ENCODE peak calls at places on chromosomes 13 and 19, in eight cellular contexts. J is keratinocyte; M is transverse colon; C is tibial nerve; P is esophagus squamous epithelium; A is aorta; L is CD8-positive, alpha-beta T cell; N is neural progenitor cell. W is an unnamed sample.
A peak's percentile ranks its signal among the peaks of the same experiment; 100 is the strongest.

GRCh38 chr19:17719730-17720486 is 628 bp downstream of the MAP1S start:
- DNase-seq in J (no peak), M (peak; percentile 65), C (no peak), P (no peak), A (no peak), L (peak; percentile 23), N (peak; percentile 37), W (no peak)

GRCh38 chr13:32316030-32316344 is 679 bp downstream of the BRCA2 start:
- DNase-seq in J (no peak), M (peak; percentile 64), C (no peak), P (no peak), A (no peak), L (no peak), N (peak; percentile 63), W (no peak)

GRCh38 chr19:3343619-3344502 is 22.5 kb upstream of the NFIC start:
- DNase-seq in J (peak; percentile 79), M (peak; percentile 74), C (peak; percentile 90), P (no peak), A (peak; percentile 93), L (peak; percentile 27), N (no peak), W (peak; percentile 76)

GRCh38 chr13:75263741-75264407 is 218.1 kb downstream of the TBC1D4 start:
- DNase-seq in J (no peak), M (no peak), C (no peak), P (no peak), A (no peak), L (no peak), N (no peak), W (no peak)

GRCh38 chr13:30877335-30877734 is 28.7 kb upstream of the MEDAG start:
- DNase-seq in J (no peak), M (no peak), C (no peak), P (no peak), A (no peak), L (no peak), N (no peak), W (no peak)

GRCh38 chr13:113886561-113887112 is 22.8 kb upstream of the GAS6 start:
- DNase-seq in J (no peak), M (no peak), C (no peak), P (no peak), A (no peak), L (no peak), N (no peak), W (no peak)

GRCh38 chr19:48121909-48122371 is 11.3 kb upstream of the PLA2G4C start:
- DNase-seq in J (no peak), M (no peak), C (no peak), P (no peak), A (no peak), L (no peak), N (no peak), W (no peak)

GRCh38 chr13:30107536-30108136 is 199.7 kb downstream of the KATNAL1 start:
- DNase-seq in J (no peak), M (peak; percentile 17), C (no peak), P (no peak), A (peak; percentile 63), L (no peak), N (no peak), W (no peak)

GRCh38 chr19:575527-576506 is 3.4 kb downstream of the BSG start:
- DNase-seq in J (peak; percentile 70), M (no peak), C (no peak), P (no peak), A (no peak), L (no peak), N (no peak), W (no peak)

GRCh38 chr13:101623469-101624209 is 171.2 kb downstream of the ITGBL1 start:
- DNase-seq in J (no peak), M (no peak), C (no peak), P (no peak), A (no peak), L (no peak), N (no peak), W (no peak)

GRCh38 chr13:73708393-73708985 is 425.7 kb downstream of the KLF12 start:
- DNase-seq in J (no peak), M (peak; percentile 59), C (peak; percentile 68), P (no peak), A (no peak), L (peak; percentile 65), N (peak; percentile 76), W (peak; percentile 77)

GRCh38 chr19:14616310-14616870 is 33.5 kb downstream of the CLEC17A start:
- DNase-seq in J (no peak), M (no peak), C (no peak), P (no peak), A (no peak), L (no peak), N (no peak), W (no peak)

GRCh38 chr13:99991013-99991805 is 9.6 kb downstream of the ZIC2 start:
- DNase-seq in J (no peak), M (no peak), C (no peak), P (no peak), A (no peak), L (no peak), N (peak; percentile 39), W (no peak)

GRCh38 chr19:10009714-10010224 is 535 bp downstream of the COL5A3 start:
- DNase-seq in J (no peak), M (no peak), C (no peak), P (no peak), A (no peak), L (no peak), N (no peak), W (no peak)

GRCh38 chr19:13995017-13995728 is 10.9 kb downstream of the RFX1 start:
- DNase-seq in J (no peak), M (no peak), C (no peak), P (no peak), A (peak; percentile 70), L (no peak), N (no peak), W (no peak)

GRCh38 chr13:33611016-33611805 is 206.7 kb upstream of the RFC3 start:
- DNase-seq in J (no peak), M (peak; percentile 10), C (peak; percentile 41), P (no peak), A (peak; percentile 83), L (no peak), N (peak; percentile 81), W (peak; percentile 96)

GRCh38 chr19:51501594-51502263 is at the start of gene SIGLEC12:
- DNase-seq in J (no peak), M (peak; percentile 28), C (peak; percentile 10), P (no peak), A (peak; percentile 76), L (no peak), N (no peak), W (no peak)

GRCh38 chr19:13226983-13227382 is 76.8 kb downstream of the IER2 start:
- DNase-seq in J (no peak), M (no peak), C (no peak), P (no peak), A (no peak), L (no peak), N (no peak), W (no peak)

GRCh38 chr19:50870417-50871089 is 2.7 kb upstream of the KLK2 start:
- DNase-seq in J (no peak), M (no peak), C (no peak), P (no peak), A (no peak), L (no peak), N (peak; percentile 5), W (no peak)

GRCh38 chr13:93505104-93505952 is 278.7 kb downstream of the GPC6 start:
- DNase-seq in J (no peak), M (no peak), C (no peak), P (no peak), A (no peak), L (no peak), N (no peak), W (peak; percentile 24)

GRCh38 chr13:74444161-74444571 is 310.0 kb upstream of the KLF12 start:
- DNase-seq in J (no peak), M (no peak), C (no peak), P (no peak), A (no peak), L (no peak), N (no peak), W (peak; percentile 24)

GRCh38 chr13:56039992-56040391 is 1100.7 kb upstream of the PRR20A start:
- DNase-seq in J (no peak), M (no peak), C (no peak), P (no peak), A (no peak), L (no peak), N (no peak), W (no peak)

GRCh38 chr19:56145698-56146097 is 4.6 kb downstream of the ZNF444 start:
- DNase-seq in J (no peak), M (no peak), C (no peak), P (no peak), A (no peak), L (no peak), N (no peak), W (no peak)

DNA sequence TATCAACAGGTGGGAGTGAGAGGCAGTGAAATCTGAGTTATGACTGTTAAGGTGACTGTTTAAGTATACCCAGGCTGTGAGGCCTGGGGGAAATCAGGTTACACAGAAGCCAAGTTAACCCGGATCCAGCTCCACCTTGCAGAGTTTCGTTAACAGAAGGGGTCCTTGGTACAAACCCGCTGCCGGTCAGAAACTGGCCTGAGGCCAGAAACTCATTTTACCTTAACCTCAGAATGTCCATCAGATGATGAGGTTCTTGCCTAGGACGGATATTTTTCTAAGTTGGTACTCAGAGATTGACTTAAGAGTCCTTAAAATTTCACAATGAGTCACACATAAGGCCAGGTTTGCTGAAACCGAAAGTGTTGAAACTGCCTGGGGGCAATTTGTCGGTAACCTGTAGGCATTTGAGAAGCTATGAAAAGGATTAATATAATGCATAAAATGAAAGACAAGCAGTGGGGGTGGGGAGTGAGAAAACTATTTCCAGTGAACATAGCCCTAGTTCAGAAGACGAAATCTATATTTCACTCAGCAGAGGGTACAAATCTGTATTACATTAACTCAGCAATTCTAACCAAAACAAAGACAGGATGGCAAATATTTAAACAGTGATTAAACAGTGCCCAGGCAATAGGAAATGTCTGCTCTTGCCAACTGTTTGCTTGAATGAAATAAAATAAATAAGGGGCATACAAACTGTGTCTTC is 350.6 kb downstream of the KCNRG start:
- DNase-seq in J (no peak), M (peak; percentile 23), C (no peak), P (no peak), A (no peak), L (peak; percentile 22), N (no peak), W (no peak)
- H3K4me3 ChIP-seq in J (no peak overlapping the region), M (no peak overlapping the region), C (no peak overlapping the region), P (no peak overlapping the region), A (peak overlapping the region; percentile 32), L (no peak overlapping the region), N (no peak overlapping the region), W (no peak overlapping the region)

GRCh38 chr13:98563071-98563470 is 13.8 kb downstream of the STK24 start:
- DNase-seq in J (no peak), M (no peak), C (no peak), P (no peak), A (no peak), L (peak; percentile 49), N (no peak), W (no peak)
- H3K4me1 ChIP-seq in J (peaks cover 45% of the 10 kb centered on the region), M (peaks cover 96% of the 10 kb centered on the region), C (peaks cover 40% of the 10 kb centered on the region), P (peaks cover 68% of the 10 kb centered on the region), A (no peaks in the 10 kb centered on the region), L (peaks cover 60% of the 10 kb centered on the region), N (peaks cover 29% of the 10 kb centered on the region), W (no peaks in the 10 kb centered on the region)

GRCh38 chr13:36675213-36675536 is 1.4 kb downstream of the SERTM1 start:
- DNase-seq in J (no peak), M (no peak), C (no peak), P (no peak), A (no peak), L (no peak), N (peak; percentile 20), W (no peak)
- H3K4me3 ChIP-seq in J (no peak overlapping the region), M (no peak overlapping the region), C (no peak overlapping the region), P (no peak overlapping the region), A (no peak overlapping the region), L (no peak overlapping the region), N (peak overlapping the region; percentile 64), W (no peak overlapping the region)

GRCh38 chr13:52053460-52053859 is 29.0 kb downstream of the UTP14C start:
- DNase-seq in J (no peak), M (no peak), C (no peak), P (no peak), A (no peak), L (no peak), N (no peak), W (no peak)
- H3K4me1 ChIP-seq in J (no peaks in the 10 kb centered on the region), M (no peaks in the 10 kb centered on the region), C (no peaks in the 10 kb centered on the region), P (no peaks in the 10 kb centered on the region), A (no peaks in the 10 kb centered on the region), L (no peaks in the 10 kb centered on the region), N (no peaks in the 10 kb centered on the region), W (no peaks in the 10 kb centered on the region)